ENCODE peak calls at places on chromosome 20, in seven cellular contexts. D, W, P, B, X, J and K are unnamed samples.
A peak's percentile ranks its signal among the peaks of the same experiment; 100 is the strongest.

GRCh38 chr20:40687384-40688128 is 1.5 kb downstream of the MAFB start:
- DNase-seq in P (no peak), W (peak; percentile 38), D (no peak), J (no peak), X (peak; percentile 77), B (no peak), K (peak; percentile 47)

GRCh38 chr20:32207626-32208498 is at the start of the genes PLAGL2 and POFUT1:
- DNase-seq in D (peak; percentile 92), W (peak; percentile 90), X (peak; percentile 91), J (peak; percentile 85), B (peak; percentile 83), P (peak; percentile 87), K (peak; percentile 91)

GRCh38 chr20:54132612-54133433 is 41.0 kb downstream of the CYP24A1 start:
- DNase-seq in D (peak; percentile 99), P (no peak), B (peak; percentile 97), X (no peak), J (peak; percentile 96), W (peak; percentile 29), K (no peak)

GRCh38 chr20:54510546-54511129 is 35.2 kb downstream of the DOK5 start:
- DNase-seq in B (peak; percentile 8), D (no peak), J (no peak), X (peak; percentile 33), P (peak; percentile 24), W (no peak), K (peak; percentile 63)

GRCh38 chr20:51797357-51798025 is 4.8 kb downstream of the SALL4 start:
- DNase-seq in W (no peak), X (no peak), B (peak; percentile 15), D (peak; percentile 26), P (no peak), J (peak; percentile 37), K (no peak)

GRCh38 chr20:13267231-13267630 is 46.2 kb downstream of the ISM1 start:
- DNase-seq in D (no peak), J (no peak), X (no peak), P (no peak), B (no peak), W (no peak), K (no peak)

GRCh38 chr20:34791289-34792020 is 34.0 kb downstream of the NCOA6 start:
- DNase-seq in D (peak; percentile 50), X (no peak), B (peak; percentile 75), P (no peak), W (no peak), J (no peak), K (peak; percentile 23)

GRCh38 chr20:62722627-62723026 is 14.0 kb downstream of the NTSR1 start:
- DNase-seq in W (no peak), D (no peak), P (no peak), X (no peak), J (no peak), B (no peak), K (no peak)

GRCh38 chr20:5569021-5569420 is 181.2 kb upstream of the SHLD1 start:
- DNase-seq in X (no peak), D (peak; percentile 84), W (no peak), P (peak; percentile 60), B (peak; percentile 61), J (peak; percentile 75), K (peak; percentile 44)

GRCh38 chr20:51077601-51078000 is 54.7 kb upstream of the KCNG1 start:
- DNase-seq in X (no peak), J (no peak), P (no peak), W (no peak), D (no peak), B (no peak), K (no peak)

DNA sequence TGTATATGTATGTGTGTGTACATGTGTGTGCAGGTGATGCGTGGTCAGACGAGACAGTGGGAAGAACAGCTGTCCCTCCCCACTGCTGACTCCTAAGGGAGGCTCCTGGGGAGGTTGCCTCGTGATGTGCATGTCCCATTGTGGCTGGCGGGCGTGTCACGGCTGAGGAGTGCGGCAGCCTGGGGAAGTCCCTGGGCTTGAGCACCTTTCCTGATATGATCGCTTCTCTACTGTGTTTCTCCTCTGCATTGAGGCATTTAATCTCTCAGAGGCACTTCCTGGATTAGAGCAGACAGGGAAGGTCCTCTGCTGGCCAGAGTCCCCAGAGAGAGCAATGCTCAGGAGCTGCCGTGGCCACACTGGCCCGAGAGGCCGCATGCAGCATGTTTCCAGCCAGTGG is 11.4 kb downstream of the NPBWR2 start:
- DNase-seq in D (no peak), B (no peak), P (no peak), X (no peak), J (no peak), W (no peak), K (no peak)
- H3K4me3 ChIP-seq in D (no peak overlapping the region), B (no peak overlapping the region), P (peak overlapping the region; percentile 27), X (no peak overlapping the region), J (no peak overlapping the region), W (no peak overlapping the region), K (no peak overlapping the region)

DNA sequence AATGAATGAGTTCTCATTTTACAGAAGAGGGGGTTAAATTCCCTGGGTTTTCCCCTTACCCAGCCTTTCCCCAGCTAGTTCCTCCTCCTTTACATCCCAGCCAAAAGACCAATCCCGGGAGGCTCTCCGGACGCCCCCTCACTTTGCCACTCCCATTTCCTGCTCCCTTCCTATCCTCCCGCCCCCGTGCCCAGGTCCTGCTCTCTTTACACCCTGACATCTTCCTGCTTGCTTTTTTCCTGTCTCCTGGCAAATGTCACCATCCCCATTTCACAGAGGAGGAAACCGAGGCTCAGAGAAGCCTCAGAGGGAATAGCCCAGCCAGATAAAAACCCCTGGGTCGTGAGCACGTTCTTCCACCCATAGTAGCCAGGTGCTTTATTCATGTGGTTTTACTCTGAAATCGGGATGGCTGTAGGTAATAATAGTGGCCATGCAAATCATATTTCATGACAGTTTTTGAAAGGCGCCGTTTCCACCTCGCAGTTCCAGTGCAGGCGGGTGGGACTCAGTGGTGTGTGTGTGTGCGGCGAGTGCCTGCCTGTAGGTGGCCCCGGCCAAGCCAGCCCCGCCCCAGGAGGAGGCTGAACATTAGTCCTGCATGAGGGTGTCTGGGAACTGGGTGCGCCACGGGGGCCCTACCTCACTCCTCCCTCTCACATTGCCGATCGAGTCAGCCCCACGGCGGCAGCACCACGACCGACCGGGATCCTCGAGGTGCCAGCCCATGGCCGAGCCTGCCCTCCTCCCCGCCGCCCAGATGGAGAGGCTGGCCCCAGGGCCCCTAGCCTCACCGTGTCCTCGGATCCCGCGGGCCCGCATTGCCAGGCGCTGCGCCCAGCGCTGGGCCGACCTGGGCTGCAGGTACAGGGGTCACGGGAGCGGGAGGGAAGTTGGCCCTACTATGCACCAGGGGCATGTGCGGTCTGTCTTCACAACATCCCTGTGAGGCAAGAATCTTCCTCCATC is at the start of gene ARHGAP40:
- DNase-seq in P (no peak), B (no peak), D (no peak), X (no peak), W (no peak), J (no peak), K (no peak)
- TF ChIP-seq CTCF in P (no peak), B (peak; percentile 33), D (no peak), X (peak; percentile 23), W (no peak), J (no peak), K (no peak)

GRCh38 chr20:46174469-46175126 is 56.5 kb downstream of the CD40 start:
- DNase-seq in P (no peak), W (peak; percentile 48), X (peak; percentile 66), B (peak; percentile 43), D (peak; percentile 54), J (peak; percentile 75), K (peak; percentile 77)
- H3K4me3 ChIP-seq in P (no peak overlapping the region), W (no peak overlapping the region), X (no peak overlapping the region), B (no peak overlapping the region), D (no peak overlapping the region), J (peak overlapping the region; percentile 31), K (no peak overlapping the region)

DNA sequence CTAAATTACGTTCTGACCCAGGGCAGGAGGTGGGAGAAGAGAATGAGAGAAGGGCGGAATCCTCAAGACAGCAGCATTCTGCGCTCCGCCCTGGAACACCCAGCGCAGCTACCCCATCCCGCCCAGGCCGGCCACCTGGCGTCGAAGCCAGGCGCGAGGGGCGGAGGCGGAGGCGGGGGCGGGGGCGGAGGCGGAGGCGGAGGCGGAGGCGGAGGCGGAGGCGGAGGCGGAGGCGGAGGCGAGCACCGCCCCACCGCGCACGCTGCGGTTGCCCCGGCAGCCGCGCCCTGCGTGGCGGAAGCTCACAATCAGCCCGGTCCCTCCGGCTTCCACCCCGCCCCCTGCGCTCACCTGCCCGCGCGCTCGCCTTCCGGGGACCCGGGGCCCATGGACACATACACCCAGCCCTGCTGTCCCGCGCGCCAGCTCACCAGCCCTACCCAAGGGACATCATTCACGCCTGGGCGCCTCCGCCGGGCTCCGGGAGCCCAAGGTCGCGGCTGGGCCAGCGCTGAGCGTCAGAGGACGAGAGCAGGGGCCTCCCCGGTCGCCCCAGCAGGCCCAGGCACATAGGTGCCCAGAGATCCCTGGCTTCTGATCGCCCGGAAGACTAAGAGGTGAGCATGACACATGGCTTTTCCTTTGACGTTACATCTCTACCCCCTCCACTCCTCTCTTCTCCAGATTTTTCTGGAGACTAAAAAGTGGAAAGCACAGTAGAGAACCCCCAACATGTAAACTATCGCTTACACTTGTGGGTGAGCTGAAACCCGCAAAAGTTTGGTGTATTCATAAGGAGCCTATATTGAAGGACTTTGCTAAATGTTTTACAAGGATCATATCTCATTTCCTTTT is at the start of gene ANKEF1:
- DNase-seq in X (peak; percentile 60), J (peak; percentile 91), P (peak; percentile 27), B (peak; percentile 60), W (peak; percentile 68), D (peak; percentile 94), K (peak; percentile 73)
- TF ChIP-seq CTCF in X (peak; percentile 34), J (no peak), P (no peak), B (no peak), W (peak; percentile 9), D (no peak), K (peak; percentile 23)

DNA sequence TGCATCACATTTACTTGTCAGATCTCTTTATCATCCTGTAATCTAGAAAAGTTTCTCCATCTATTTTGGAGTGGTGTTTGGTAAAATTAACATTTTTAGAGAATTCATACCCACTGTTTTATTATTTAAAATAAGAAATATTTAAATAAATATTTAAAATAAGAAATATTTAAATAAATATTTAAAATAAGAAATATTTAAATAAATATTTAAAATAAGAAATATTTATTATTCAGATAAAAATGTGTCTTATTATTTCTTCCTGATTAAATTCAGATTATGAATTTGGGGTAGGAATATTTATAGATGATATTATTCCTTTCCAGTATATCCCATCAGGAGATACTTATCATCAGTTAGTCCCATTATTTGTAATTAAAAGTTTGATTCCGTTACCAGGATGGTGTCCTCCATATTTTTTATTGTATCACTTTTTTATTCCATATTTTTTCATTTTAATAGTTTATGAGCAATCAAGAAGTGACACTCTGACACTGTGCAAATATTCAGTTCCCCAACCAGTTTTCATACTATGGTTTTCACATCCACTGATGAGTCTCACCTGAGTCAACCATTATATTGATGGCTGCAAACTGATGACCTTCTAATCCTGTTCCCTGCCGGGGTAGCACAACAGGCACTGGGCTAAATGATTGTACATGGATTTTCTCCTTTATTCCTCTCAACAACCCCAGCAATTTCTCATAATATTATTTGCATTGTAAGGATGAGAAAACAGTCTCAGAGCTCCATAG is 1023.0 kb downstream of the KIF16B start:
- DNase-seq in D (peak; percentile 70), W (no peak), J (no peak), X (no peak), P (no peak), B (no peak), K (no peak)
- H3K4me3 ChIP-seq in D (no peak overlapping the region), W (no peak overlapping the region), J (no peak overlapping the region), X (no peak overlapping the region), P (no peak overlapping the region), B (no peak overlapping the region), K (no peak overlapping the region)

GRCh38 chr20:6646237-6646636 is 121.2 kb upstream of the BMP2 start:
- DNase-seq in D (no peak), W (no peak), B (no peak), X (no peak), P (no peak), J (no peak), K (no peak)
- TF ChIP-seq CTCF in D (no peak), W (no peak), B (no peak), X (no peak), P (no peak), J (no peak), K (no peak)